ENCODE peak calls at places on chromosomes 6 and 20, in seven cellular contexts. K is mucosa of descending colon, E is right cardiac atrium, X is left ventricle myocardium inferior, R is ovary, V is right lobe of liver, F is choroid plexus epithelial cell. S is an unnamed sample.
A peak's percentile ranks its signal among the peaks of the same experiment; 100 is the strongest.

GRCh38 chr6:18883851-18884250 is 496.7 kb downstream of the RNF144B start:
- DNase-seq in X (no peak), V (no peak), E (no peak), K (no peak), F (no peak), R (no peak), S (no peak)

GRCh38 chr6:45548657-45549515 is 171.2 kb upstream of the SUPT3H start:
- DNase-seq in X (no peak), R (no peak), F (no peak), K (no peak), E (no peak), V (no peak), S (no peak)

GRCh38 chr6:119978274-119978889 is 628.8 kb upstream of the MAN1A1 start:
- DNase-seq in E (no peak), X (no peak), K (peak; percentile 50), F (peak; percentile 46), R (no peak), V (no peak), S (no peak)

GRCh38 chr6:65933390-65933789 is 226.4 kb upstream of the EYS start:
- DNase-seq in E (no peak), K (no peak), R (no peak), X (no peak), V (no peak), F (no peak), S (no peak)

GRCh38 chr6:44956426-44956825 is 371.7 kb upstream of the RUNX2 start:
- DNase-seq in V (no peak), R (no peak), E (no peak), X (no peak), F (peak; percentile 26), K (no peak), S (no peak)

GRCh38 chr6:75907444-75907843 is 158.4 kb downstream of the MYO6 start:
- DNase-seq in K (no peak), F (no peak), R (no peak), V (no peak), X (no peak), E (no peak), S (no peak)

GRCh38 chr6:3355358-3356055 is 96.8 kb downstream of the PSMG4 start:
- DNase-seq in E (peak; percentile 74), V (peak; percentile 46), X (no peak), R (peak; percentile 74), F (peak; percentile 46), K (peak; percentile 67), S (no peak)

GRCh38 chr6:20542927-20543602 is 8.8 kb downstream of the CDKAL1 start:
- DNase-seq in X (no peak), R (no peak), E (no peak), V (no peak), F (peak; percentile 93), K (peak; percentile 16), S (peak; percentile 67)

GRCh38 chr6:163963205-163964120 is 548.9 kb downstream of the QKI start:
- DNase-seq in F (no peak), E (no peak), V (no peak), K (no peak), X (peak; percentile 35), R (no peak), S (no peak)

GRCh38 chr6:147132889-147133288 is 71.3 kb upstream of the STXBP5 start:
- DNase-seq in V (no peak), K (no peak), X (no peak), R (no peak), F (peak; percentile 60), E (no peak), S (peak; percentile 27)

GRCh38 chr20:38406476-38406875 is 28.7 kb downstream of the SNHG17 start:
- DNase-seq in V (no peak), K (no peak), R (no peak), X (no peak), F (no peak), E (no peak), S (no peak)

GRCh38 chr6:41777886-41778285 is 1.8 kb downstream of the FRS3 start:
- DNase-seq in K (no peak), F (no peak), V (no peak), R (no peak), X (no peak), E (no peak), S (no peak)

GRCh38 chr20:17636523-17637412 is 45.3 kb downstream of the RRBP1 start:
- DNase-seq in X (no peak), E (peak; percentile 89), V (no peak), K (no peak), F (peak; percentile 34), R (no peak), S (no peak)

GRCh38 chr20:32828029-32828666 is 8.4 kb downstream of the MAPRE1 start:
- DNase-seq in R (no peak), X (no peak), F (peak; percentile 39), E (no peak), K (no peak), V (no peak), S (no peak)

GRCh38 chr6:168559574-168560098 is 118.7 kb downstream of the SMOC2 start:
- DNase-seq in R (no peak), F (no peak), V (no peak), E (no peak), X (no peak), K (no peak), S (no peak)

DNA sequence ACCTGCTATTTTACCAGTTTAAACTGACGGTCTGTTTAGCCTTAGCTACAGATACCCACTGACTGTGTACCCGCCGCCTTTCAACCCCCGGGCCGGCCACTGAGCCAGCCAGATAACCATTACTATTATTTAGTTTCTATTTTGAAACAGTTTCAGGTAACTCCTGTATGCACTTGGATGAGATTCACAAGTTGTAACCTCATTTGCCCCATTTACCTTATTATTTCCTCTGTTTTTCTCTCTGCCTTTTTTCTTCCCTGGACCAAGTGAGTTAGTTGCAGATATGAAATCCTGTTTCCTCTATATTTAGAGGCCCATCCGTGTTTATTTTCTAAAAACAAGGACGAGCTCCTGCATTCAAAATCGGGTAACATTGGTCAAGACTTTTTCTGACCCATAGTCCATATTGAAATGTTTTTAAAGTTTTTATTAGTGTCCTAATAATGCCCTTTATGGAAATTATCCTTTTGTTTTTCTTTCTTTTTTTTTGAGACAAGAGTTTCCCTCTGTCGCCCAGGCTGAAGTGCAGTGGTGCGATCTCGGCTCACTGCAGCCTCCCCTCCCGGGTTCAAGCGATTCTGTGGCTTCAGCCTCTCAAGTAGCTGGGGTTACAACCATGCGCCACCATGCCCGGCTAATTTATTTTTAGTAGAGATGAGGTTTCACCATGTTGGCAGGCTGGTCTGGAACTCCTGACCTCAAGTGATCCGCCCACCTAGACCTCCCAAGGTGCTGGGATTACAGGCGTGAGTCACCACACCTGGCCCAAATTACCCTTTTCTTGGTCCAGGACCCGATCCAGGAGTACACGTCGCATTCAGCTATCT is 767 bp downstream of the AP5S1 start:
- DNase-seq in V (no peak), E (no peak), R (no peak), X (no peak), F (no peak), K (peak; percentile 24), S (no peak)
- H3K4me3 ChIP-seq in V (peak overlapping the region; percentile 64), E (peak overlapping the region; percentile 47), R (peak overlapping the region; percentile 82), X (peak overlapping the region; percentile 73), F (peak overlapping the region; percentile 95), K (peak overlapping the region; percentile 50), S (peak overlapping the region; percentile 78)

DNA sequence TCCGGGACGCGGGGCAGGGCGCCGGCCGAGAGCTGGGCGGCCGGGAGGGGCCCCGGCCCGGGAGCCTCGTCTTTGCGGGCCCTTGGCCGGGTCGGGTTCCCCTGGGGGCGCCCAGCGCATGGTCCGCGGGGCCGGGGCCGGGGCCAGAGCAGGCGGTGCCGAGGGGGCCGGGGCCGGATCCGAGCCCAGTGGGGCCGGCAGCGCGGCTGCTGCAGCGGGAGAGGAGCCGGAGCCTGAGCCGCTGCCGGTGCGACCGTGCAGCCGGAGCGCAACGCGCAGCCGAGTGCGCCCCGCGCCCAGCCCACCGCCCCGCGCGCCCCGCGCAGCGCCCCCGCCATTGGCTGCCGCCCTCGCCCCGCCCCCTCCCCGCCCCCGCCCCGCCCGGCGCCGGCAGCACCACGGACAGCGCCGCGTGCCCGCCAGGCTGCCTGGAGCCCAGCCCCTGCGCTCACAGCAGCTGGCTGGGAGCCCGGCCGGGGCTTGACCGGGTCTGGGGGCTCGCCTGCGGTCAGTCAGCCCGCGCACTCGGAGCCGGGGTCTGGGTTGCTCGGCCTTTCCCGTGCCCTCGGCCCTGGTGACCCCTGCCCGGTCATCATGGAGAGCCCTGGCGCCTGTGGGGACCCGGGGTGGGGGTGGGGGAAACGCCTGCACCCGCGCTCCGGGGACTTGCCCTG is at the start of gene HRH3:
- DNase-seq in X (no peak), E (peak; percentile 80), F (peak; percentile 26), K (peak; percentile 29), R (peak; percentile 73), V (peak; percentile 50), S (no peak)
- H3K4me3 ChIP-seq in X (peak within 1 kb of the TSS; percentile 56), E (peak within 1 kb of the TSS; percentile 46), F (peak within 1 kb of the TSS; percentile 29), K (no peak within 1 kb of the TSS), R (no peak within 1 kb of the TSS), V (no peak within 1 kb of the TSS), S (peak within 1 kb of the TSS; percentile 17)

GRCh38 chr6:24340998-24341934 is 16.6 kb downstream of the DCDC2 start:
- DNase-seq in X (no peak), K (no peak), R (no peak), E (no peak), F (peak; percentile 23), V (no peak), S (no peak)

GRCh38 chr6:24339932-24340331 is 17.9 kb downstream of the DCDC2 start:
- DNase-seq in R (no peak), E (no peak), V (no peak), X (no peak), F (no peak), K (no peak), S (no peak)

DNA sequence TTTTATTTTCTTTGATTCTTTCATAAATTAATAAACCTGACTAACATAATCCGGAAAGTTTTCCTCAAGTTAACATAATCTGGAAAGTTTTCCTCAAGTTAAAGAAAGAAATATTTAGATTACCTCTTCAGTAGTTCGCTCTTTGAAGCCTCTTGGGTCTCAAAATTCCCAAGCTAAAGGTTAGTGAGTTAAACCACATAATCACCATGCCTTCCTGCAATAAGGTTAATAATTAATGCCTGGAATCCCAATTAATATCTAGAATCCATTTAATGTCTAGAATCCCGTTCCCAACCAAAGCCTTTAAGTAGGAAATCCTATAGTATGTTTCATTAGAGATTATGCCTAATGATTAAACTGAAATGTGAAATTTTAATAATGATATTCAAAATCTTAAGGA is 12.9 kb downstream of the DCDC2 start:
- DNase-seq in E (no peak), K (no peak), V (no peak), X (no peak), F (no peak), R (no peak), S (no peak)
- H3K4me3 ChIP-seq in E (no peak overlapping the region), K (no peak overlapping the region), V (no peak overlapping the region), X (no peak overlapping the region), F (no peak overlapping the region), R (no peak overlapping the region), S (no peak overlapping the region)

GRCh38 chr6:70163795-70164194 is 139.1 kb downstream of the COL9A1 start:
- DNase-seq in V (no peak), X (no peak), E (no peak), R (no peak), F (no peak), K (no peak), S (no peak)

GRCh38 chr6:70172252-70172651 is 130.6 kb downstream of the COL9A1 start:
- DNase-seq in K (no peak), V (no peak), E (no peak), F (no peak), X (no peak), R (no peak), S (no peak)

GRCh38 chr6:70164556-70164955 is 138.3 kb downstream of the COL9A1 start:
- DNase-seq in V (no peak), X (no peak), R (no peak), K (no peak), E (no peak), F (no peak), S (no peak)

GRCh38 chr6:70162972-70163371 is 139.9 kb downstream of the COL9A1 start:
- DNase-seq in F (no peak), R (no peak), V (no peak), E (no peak), K (no peak), X (no peak), S (no peak)

GRCh38 chr6:70166088-70166958 is 136.6 kb downstream of the COL9A1 start:
- DNase-seq in F (peak; percentile 62), R (no peak), E (peak; percentile 60), K (peak; percentile 34), V (peak; percentile 58), X (peak; percentile 16), S (no peak)
- H3K4me3 ChIP-seq in F (no peak overlapping the region), R (no peak overlapping the region), E (no peak overlapping the region), K (no peak overlapping the region), V (no peak overlapping the region), X (no peak overlapping the region), S (peak overlapping the region; percentile 22)

S was measured in skeletal muscle cell.